ENCODE peak calls at places on chromosomes 12 and 14, in four cellular contexts. T, U, X and Y are unnamed samples.

GRCh38 chr12:51695241-51696010 is 104.4 kb downstream of the SCN8A start:
- DNase-seq in T (no peak), X (no peak), U (no peak), Y (no peak)

GRCh38 chr12:40565029-40565633 is 127.1 kb upstream of the CNTN1 start:
- DNase-seq in X (no peak), U (no peak), T (no peak), Y (no peak)

GRCh38 chr12:4505381-4505986 is 33.2 kb upstream of the RAD51AP1 start:
- DNase-seq in X (no peak), T (no peak), U (no peak), Y (no peak)

GRCh38 chr12:5059358-5059757 is 15.7 kb downstream of the KCNA5 start:
- DNase-seq in X (no peak), U (no peak), T (no peak), Y (no peak)

GRCh38 chr14:69615471-69616407 is 4.3 kb downstream of the SUSD6 start:
- DNase-seq in T (no peak), X (no peak), U (no peak), Y (no peak)

GRCh38 chr14:100827751-100828447 is 2.0 kb downstream of the MEG3 start:
- DNase-seq in X (no peak), T (peak; percentile 21), U (no peak), Y (no peak)

GRCh38 chr14:99233222-99234035 is 38.6 kb downstream of the BCL11B start:
- DNase-seq in X (no peak), T (no peak), U (no peak), Y (no peak)

GRCh38 chr12:26963413-26963812 is 25.1 kb downstream of the FGFR1OP2 start:
- DNase-seq in U (no peak), T (no peak), X (no peak), Y (no peak)

GRCh38 chr12:113924341-113924740 is 41.8 kb downstream of the RBM19 start:
- DNase-seq in U (no peak), X (no peak), T (no peak), Y (no peak)

GRCh38 chr14:76644875-76645518 is 116.3 kb upstream of the VASH1 start:
- DNase-seq in T (peak; percentile 45), U (peak; percentile 27), X (peak; percentile 30), Y (no peak)

GRCh38 chr12:75985566-75985965 is 46.0 kb downstream of the PHLDA1 start:
- DNase-seq in U (no peak), X (no peak), T (no peak), Y (no peak)

GRCh38 chr12:62268956-62269355 is 8.8 kb downstream of the USP15 start:
- DNase-seq in U (no peak), X (no peak), T (no peak), Y (no peak)
- TF ChIP-seq SIN3A in U (no peak), X (no peak), T (no peak), Y (no peak)

GRCh38 chr12:77118696-77119095 is 53.3 kb upstream of the E2F7 start:
- DNase-seq in T (no peak), X (no peak), U (no peak), Y (no peak)
- TF ChIP-seq TCF7L2 in T (no peak), X (no peak), U (no peak), Y (no peak)

GRCh38 chr12:53500119-53500775 is 836 bp upstream of the TARBP2 start:
- DNase-seq in T (peak; percentile 97), X (peak; percentile 44), U (no peak), Y (no peak)
- H3K4me1 ChIP-seq in T (peaks cover 37% of the 10 kb centered on the region), X (peaks cover 54% of the 10 kb centered on the region), U (peaks cover 13% of the 10 kb centered on the region), Y (peaks cover 37% of the 10 kb centered on the region)

GRCh38 chr12:91202390-91202789 is 19.8 kb upstream of the DCN start:
- DNase-seq in U (no peak), X (no peak), T (no peak), Y (no peak)

GRCh38 chr12:91210144-91210543 is 27.5 kb upstream of the DCN start:
- DNase-seq in U (no peak), T (no peak), X (no peak), Y (no peak)

GRCh38 chr12:91204416-91204815 is 21.8 kb upstream of the DCN start:
- DNase-seq in U (no peak), T (no peak), X (no peak), Y (no peak)

GRCh38 chr12:91203610-91204009 is 21.0 kb upstream of the DCN start:
- DNase-seq in U (no peak), T (no peak), X (no peak), Y (no peak)

GRCh38 chr12:91205791-91206190 is 23.2 kb upstream of the DCN start:
- DNase-seq in T (no peak), U (no peak), X (no peak), Y (no peak)
- TF ChIP-seq SIN3A in T (no peak), U (no peak), X (no peak), Y (no peak)

GRCh38 chr14:91380116-91380515 is 37.5 kb downstream of the CCDC88C start:
- DNase-seq in T (no peak), U (no peak), X (no peak), Y (no peak)

GRCh38 chr14:91381801-91382670 is 35.6 kb downstream of the CCDC88C start:
- DNase-seq in T (peak; percentile 43), X (no peak), U (no peak), Y (no peak)

GRCh38 chr14:91378945-91379932 is 38.4 kb downstream of the CCDC88C start:
- DNase-seq in T (no peak), X (peak; percentile 58), U (no peak), Y (no peak)

GRCh38 chr14:91382712-91383111 is 34.9 kb downstream of the CCDC88C start:
- DNase-seq in T (no peak), U (no peak), X (no peak), Y (no peak)

GRCh38 chr14:91380610-91381371 is 36.8 kb downstream of the CCDC88C start:
- DNase-seq in X (no peak), T (no peak), U (no peak), Y (no peak)
- TF ChIP-seq TCF7L2 in X (no peak), T (no peak), U (no peak), Y (no peak)

DNA sequence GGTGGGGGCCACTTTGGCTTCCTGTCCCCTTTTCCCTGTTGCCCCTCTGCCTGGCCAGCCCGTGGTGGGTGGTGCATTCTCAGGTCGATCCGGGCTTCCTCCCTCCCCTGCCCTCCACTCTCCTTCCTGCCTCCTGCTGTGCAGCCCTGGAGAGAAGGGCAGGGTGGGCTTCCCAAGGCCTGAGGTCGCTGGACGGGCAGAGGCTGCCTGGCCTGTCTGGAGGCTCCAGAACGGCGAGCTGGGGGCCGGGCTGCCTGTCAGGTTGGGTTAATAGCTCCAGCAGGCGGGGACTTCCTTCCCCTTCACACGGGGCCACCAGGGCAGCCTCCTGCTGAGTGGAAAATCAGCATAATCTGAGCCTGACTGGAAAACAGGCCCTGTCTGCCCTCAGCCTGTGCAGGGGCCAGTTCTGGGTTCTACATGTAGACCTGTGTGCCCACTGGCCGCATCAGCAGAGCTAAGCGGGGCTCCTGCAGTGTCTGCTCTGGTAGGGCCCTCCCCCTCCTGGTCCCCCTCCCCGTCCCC is 11.3 kb downstream of the KIF26A start:
- DNase-seq in T (no peak), U (no peak), X (no peak), Y (no peak)
- H3K4me1 ChIP-seq in T (no peaks in the 10 kb centered on the region), U (peaks cover 11% of the 10 kb centered on the region), X (no peaks in the 10 kb centered on the region), Y (peaks cover 5% of the 10 kb centered on the region)